ENCODE peak calls at places on chromosome 2, in nine cellular contexts. One of them, this sample, is unnamed.

GRCh38 chr2:128776461-128776971 is 457.8 kb upstream of the HS6ST1 start:
- DNase-seq in GM23338: no peak
- DNase-seq in HCT116: no peak
- DNase-seq in MM.1S: no peak
- DNase-seq in OCI-LY7: no peak
- DNase-seq in SK-N-SH: no peak
- DNase-seq in hepatocyte: no peak
- DNase-seq in GM23248: no peak
- DNase-seq in neural progenitor cell: no peak
- DNase-seq in this sample: no peak

GRCh38 chr2:235041918-235042575 is 90.2 kb downstream of the SH3BP4 start:
- DNase-seq in hepatocyte: no peak
- DNase-seq in MM.1S: no peak
- DNase-seq in GM23338: no peak
- DNase-seq in GM23248: no peak
- DNase-seq in SK-N-SH: no peak
- DNase-seq in neural progenitor cell: no peak
- DNase-seq in HCT116: no peak
- DNase-seq in OCI-LY7: no peak
- DNase-seq in this sample: no peak

GRCh38 chr2:144268036-144268678 is 251.8 kb downstream of the ZEB2 start:
- DNase-seq in OCI-LY7: no peak
- DNase-seq in MM.1S: no peak
- DNase-seq in GM23338: peak; percentile 86
- DNase-seq in HCT116: no peak
- DNase-seq in GM23248: no peak
- DNase-seq in SK-N-SH: no peak
- DNase-seq in hepatocyte: no peak
- DNase-seq in neural progenitor cell: no peak
- DNase-seq in this sample: no peak

GRCh38 chr2:43370705-43371104 is 144.3 kb upstream of the ZFP36L2 start:
- DNase-seq in GM23248: no peak
- DNase-seq in SK-N-SH: no peak
- DNase-seq in HCT116: no peak
- DNase-seq in GM23338: no peak
- DNase-seq in OCI-LY7: no peak
- DNase-seq in neural progenitor cell: no peak
- DNase-seq in hepatocyte: no peak
- DNase-seq in MM.1S: no peak
- DNase-seq in this sample: no peak

GRCh38 chr2:26401739-26402541 is at the start of gene DRC1:
- DNase-seq in GM23248: peak; percentile 92
- DNase-seq in MM.1S: no peak
- DNase-seq in SK-N-SH: peak; percentile 100
- DNase-seq in OCI-LY7: no peak
- DNase-seq in HCT116: no peak
- DNase-seq in hepatocyte: peak; percentile 92
- DNase-seq in GM23338: peak; percentile 96
- DNase-seq in neural progenitor cell: peak; percentile 96
- DNase-seq in this sample: no peak

GRCh38 chr2:88729061-88729745 is 37.7 kb downstream of the RPIA start:
- DNase-seq in MM.1S: no peak
- DNase-seq in GM23338: no peak
- DNase-seq in neural progenitor cell: no peak
- DNase-seq in OCI-LY7: no peak
- DNase-seq in GM23248: no peak
- DNase-seq in HCT116: no peak
- DNase-seq in SK-N-SH: no peak
- DNase-seq in hepatocyte: no peak
- DNase-seq in this sample: peak; percentile 20

GRCh38 chr2:136323212-136323611 is 205.3 kb upstream of the CXCR4 start:
- DNase-seq in HCT116: no peak
- DNase-seq in MM.1S: no peak
- DNase-seq in OCI-LY7: no peak
- DNase-seq in GM23248: no peak
- DNase-seq in neural progenitor cell: no peak
- DNase-seq in hepatocyte: no peak
- DNase-seq in GM23338: no peak
- DNase-seq in SK-N-SH: no peak
- DNase-seq in this sample: peak; percentile 30

GRCh38 chr2:179104736-179105135 is 54.8 kb upstream of the CCDC141 start:
- DNase-seq in hepatocyte: peak; percentile 15
- DNase-seq in SK-N-SH: no peak
- DNase-seq in neural progenitor cell: no peak
- DNase-seq in MM.1S: no peak
- DNase-seq in OCI-LY7: no peak
- DNase-seq in HCT116: no peak
- DNase-seq in GM23338: no peak
- DNase-seq in GM23248: peak; percentile 63
- DNase-seq in this sample: peak; percentile 84

DNA sequence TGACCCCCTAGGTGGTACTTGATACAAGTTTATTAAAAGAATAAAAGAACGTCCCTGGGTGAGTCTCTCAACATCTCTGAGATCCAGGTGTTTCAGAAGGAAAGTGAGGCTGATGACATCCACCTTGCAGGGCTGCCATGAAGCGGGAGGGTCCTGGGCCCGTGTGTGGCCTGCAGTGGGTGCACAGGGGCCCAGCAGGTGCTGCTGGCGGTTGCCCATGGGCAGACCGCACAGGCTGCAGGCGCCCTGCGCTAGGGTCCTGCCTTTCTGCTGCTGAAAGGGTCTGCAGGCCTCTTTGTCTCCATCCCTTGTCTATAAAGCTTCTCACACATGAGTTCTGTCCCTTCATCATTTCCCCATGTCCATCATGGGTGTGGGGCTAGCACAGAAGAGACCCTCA is 247.0 kb downstream of the TFCP2L1 start:
- DNase-seq in hepatocyte: no peak
- DNase-seq in neural progenitor cell: no peak
- DNase-seq in GM23248: no peak
- DNase-seq in OCI-LY7: no peak
- DNase-seq in SK-N-SH: no peak
- DNase-seq in MM.1S: no peak
- DNase-seq in HCT116: no peak
- DNase-seq in GM23338: no peak
- DNase-seq in this sample: no peak
- TF ChIP-seq EZH2phosphoT487 in hepatocyte: no peak
- TF ChIP-seq EZH2phosphoT487 in neural progenitor cell: no peak
- TF ChIP-seq EZH2phosphoT487 in GM23248: no peak
- TF ChIP-seq EZH2phosphoT487 in OCI-LY7: no peak
- TF ChIP-seq EZH2phosphoT487 in SK-N-SH: no peak
- TF ChIP-seq EZH2phosphoT487 in MM.1S: no peak
- TF ChIP-seq EZH2phosphoT487 in HCT116: no peak
- TF ChIP-seq EZH2phosphoT487 in GM23338: no peak
- TF ChIP-seq EZH2phosphoT487 in this sample: no peak

DNA sequence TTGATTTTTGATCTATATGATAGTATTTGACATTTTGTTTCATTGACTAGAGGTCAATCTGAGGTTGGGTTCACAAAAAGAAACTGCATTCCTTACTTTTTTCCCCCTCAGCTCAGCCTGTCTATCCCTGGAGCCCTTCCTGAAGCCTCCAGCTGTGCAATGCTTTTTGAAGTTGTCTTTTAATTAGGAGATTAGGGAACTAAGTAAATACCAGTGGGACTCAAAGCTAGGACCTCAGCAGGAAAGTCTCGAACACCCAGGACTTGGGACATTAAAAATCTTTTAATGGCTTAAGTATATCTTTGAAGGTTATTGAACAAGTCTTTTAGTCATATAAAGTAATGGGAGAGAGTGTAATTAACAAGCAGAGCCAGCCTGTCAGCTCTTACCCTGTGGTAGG is 220.2 kb downstream of the PDE11A start:
- DNase-seq in SK-N-SH: no peak
- DNase-seq in OCI-LY7: no peak
- DNase-seq in HCT116: no peak
- DNase-seq in neural progenitor cell: peak; percentile 85
- DNase-seq in GM23338: peak; percentile 3
- DNase-seq in GM23248: no peak
- DNase-seq in hepatocyte: no peak
- DNase-seq in MM.1S: no peak
- DNase-seq in this sample: no peak
- TF ChIP-seq EZH2phosphoT487 in SK-N-SH: no peak
- TF ChIP-seq EZH2phosphoT487 in OCI-LY7: no peak
- TF ChIP-seq EZH2phosphoT487 in HCT116: no peak
- TF ChIP-seq EZH2phosphoT487 in neural progenitor cell: peak; percentile 75
- TF ChIP-seq EZH2phosphoT487 in GM23338: no peak
- TF ChIP-seq EZH2phosphoT487 in GM23248: no peak
- TF ChIP-seq EZH2phosphoT487 in hepatocyte: no peak
- TF ChIP-seq EZH2phosphoT487 in MM.1S: no peak
- TF ChIP-seq EZH2phosphoT487 in this sample: no peak

DNA sequence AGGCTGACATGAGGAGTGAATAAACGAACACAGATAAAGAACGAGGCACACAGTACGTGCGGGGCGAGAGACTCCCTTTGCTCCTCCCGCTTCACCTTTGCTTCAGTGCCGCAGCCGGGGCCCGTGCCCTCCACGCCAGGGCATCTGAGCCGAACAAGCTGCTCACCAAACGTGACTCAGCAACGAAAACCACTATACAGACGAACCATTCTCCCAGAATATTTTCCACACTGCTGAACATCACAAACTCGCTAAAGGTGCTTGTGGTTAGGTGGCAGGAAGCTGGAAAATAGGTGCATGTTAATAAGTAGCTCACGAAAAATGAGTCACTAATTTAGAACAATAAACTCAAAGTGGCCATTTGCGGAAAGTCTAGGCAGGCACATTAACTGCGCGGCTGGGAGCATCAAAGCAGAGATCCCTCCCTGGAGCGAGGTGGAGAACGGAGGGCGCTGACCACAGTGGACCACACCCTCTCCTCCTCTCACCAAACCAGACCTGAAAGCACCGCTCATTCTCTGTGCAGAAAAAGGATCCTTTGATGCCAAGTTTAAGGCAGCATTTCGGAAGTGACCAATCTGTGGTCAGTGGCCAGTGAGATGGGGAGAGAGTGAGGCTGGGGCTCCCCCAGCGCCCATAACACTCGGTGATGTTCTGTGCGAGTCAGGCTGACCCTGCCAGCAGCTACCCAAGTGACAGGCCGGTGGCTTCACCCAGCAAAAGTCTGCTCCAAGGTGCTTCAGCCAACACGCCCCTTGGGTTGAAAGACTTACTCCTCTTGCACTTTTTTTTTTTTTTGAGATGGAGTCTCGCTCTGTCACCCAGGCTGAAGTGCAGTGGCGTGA is 153.2 kb downstream of the HDAC4 start:
- DNase-seq in GM23248: no peak
- DNase-seq in HCT116: peak; percentile 99
- DNase-seq in hepatocyte: no peak
- DNase-seq in SK-N-SH: no peak
- DNase-seq in neural progenitor cell: no peak
- DNase-seq in OCI-LY7: no peak
- DNase-seq in GM23338: no peak
- DNase-seq in MM.1S: no peak
- DNase-seq in this sample: peak; percentile 78
- TF ChIP-seq EZH2phosphoT487 in GM23248: no peak
- TF ChIP-seq EZH2phosphoT487 in HCT116: no peak
- TF ChIP-seq EZH2phosphoT487 in hepatocyte: no peak
- TF ChIP-seq EZH2phosphoT487 in SK-N-SH: no peak
- TF ChIP-seq EZH2phosphoT487 in neural progenitor cell: no peak
- TF ChIP-seq EZH2phosphoT487 in OCI-LY7: no peak
- TF ChIP-seq EZH2phosphoT487 in GM23338: no peak
- TF ChIP-seq EZH2phosphoT487 in MM.1S: no peak
- TF ChIP-seq EZH2phosphoT487 in this sample: no peak

GRCh38 chr2:224171226-224171625 is 132.1 kb upstream of the SERPINE2 start:
- DNase-seq in OCI-LY7: no peak
- DNase-seq in SK-N-SH: no peak
- DNase-seq in hepatocyte: no peak
- DNase-seq in neural progenitor cell: no peak
- DNase-seq in GM23248: no peak
- DNase-seq in GM23338: no peak
- DNase-seq in HCT116: no peak
- DNase-seq in MM.1S: no peak
- DNase-seq in this sample: no peak
- TF ChIP-seq EZH2phosphoT487 in OCI-LY7: no peak
- TF ChIP-seq EZH2phosphoT487 in SK-N-SH: no peak
- TF ChIP-seq EZH2phosphoT487 in hepatocyte: no peak
- TF ChIP-seq EZH2phosphoT487 in neural progenitor cell: no peak
- TF ChIP-seq EZH2phosphoT487 in GM23248: no peak
- TF ChIP-seq EZH2phosphoT487 in GM23338: no peak
- TF ChIP-seq EZH2phosphoT487 in HCT116: no peak
- TF ChIP-seq EZH2phosphoT487 in MM.1S: no peak
- TF ChIP-seq EZH2phosphoT487 in this sample: no peak

GRCh38 chr2:105556366-105556765 is 157.5 kb upstream of the FHL2 start:
- DNase-seq in hepatocyte: no peak
- DNase-seq in MM.1S: no peak
- DNase-seq in OCI-LY7: no peak
- DNase-seq in HCT116: no peak
- DNase-seq in GM23338: no peak
- DNase-seq in neural progenitor cell: no peak
- DNase-seq in GM23248: no peak
- DNase-seq in SK-N-SH: no peak
- DNase-seq in this sample: no peak

GRCh38 chr2:105554235-105554634 is 155.4 kb upstream of the FHL2 start:
- DNase-seq in HCT116: no peak
- DNase-seq in GM23338: no peak
- DNase-seq in neural progenitor cell: no peak
- DNase-seq in SK-N-SH: peak; percentile 48
- DNase-seq in GM23248: no peak
- DNase-seq in MM.1S: no peak
- DNase-seq in OCI-LY7: no peak
- DNase-seq in hepatocyte: no peak
- DNase-seq in this sample: no peak

GRCh38 chr2:105557021-105557420 is 158.2 kb upstream of the FHL2 start:
- DNase-seq in SK-N-SH: no peak
- DNase-seq in GM23338: no peak
- DNase-seq in MM.1S: no peak
- DNase-seq in OCI-LY7: no peak
- DNase-seq in neural progenitor cell: no peak
- DNase-seq in hepatocyte: no peak
- DNase-seq in HCT116: no peak
- DNase-seq in GM23248: no peak
- DNase-seq in this sample: no peak

GRCh38 chr2:105560157-105560556 is 161.3 kb upstream of the FHL2 start:
- DNase-seq in HCT116: no peak
- DNase-seq in SK-N-SH: no peak
- DNase-seq in hepatocyte: no peak
- DNase-seq in GM23248: no peak
- DNase-seq in neural progenitor cell: no peak
- DNase-seq in GM23338: no peak
- DNase-seq in MM.1S: no peak
- DNase-seq in OCI-LY7: no peak
- DNase-seq in this sample: no peak

DNA sequence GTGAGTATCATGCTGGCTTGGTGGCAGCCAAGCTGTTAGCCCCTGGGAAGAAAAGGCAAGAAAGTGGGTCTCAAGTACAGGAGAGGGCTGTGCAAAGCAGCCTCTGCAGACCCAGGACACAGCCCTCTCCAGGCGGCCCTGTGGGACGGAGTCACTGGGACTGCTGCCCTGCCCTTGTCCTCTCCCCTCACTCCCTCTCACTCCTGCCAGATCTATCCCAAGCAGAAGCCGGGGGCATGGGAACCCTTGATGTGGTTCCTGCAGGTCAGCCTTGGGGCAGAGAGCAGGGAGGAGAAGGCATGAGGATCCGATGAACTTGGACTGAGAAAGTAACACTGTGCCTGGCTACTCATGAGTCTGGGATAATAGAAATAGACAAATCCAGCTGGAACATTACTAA is 158.7 kb upstream of the FHL2 start:
- DNase-seq in OCI-LY7: no peak
- DNase-seq in hepatocyte: no peak
- DNase-seq in MM.1S: no peak
- DNase-seq in HCT116: no peak
- DNase-seq in GM23338: no peak
- DNase-seq in GM23248: no peak
- DNase-seq in neural progenitor cell: no peak
- DNase-seq in SK-N-SH: peak; percentile 27
- DNase-seq in this sample: no peak
- TF ChIP-seq EZH2phosphoT487 in OCI-LY7: no peak
- TF ChIP-seq EZH2phosphoT487 in hepatocyte: no peak
- TF ChIP-seq EZH2phosphoT487 in MM.1S: no peak
- TF ChIP-seq EZH2phosphoT487 in HCT116: no peak
- TF ChIP-seq EZH2phosphoT487 in GM23338: no peak
- TF ChIP-seq EZH2phosphoT487 in GM23248: no peak
- TF ChIP-seq EZH2phosphoT487 in neural progenitor cell: no peak
- TF ChIP-seq EZH2phosphoT487 in SK-N-SH: no peak
- TF ChIP-seq EZH2phosphoT487 in this sample: no peak

This sample was measured in PC-3.